ENCODE peak calls at places on chromosomes 6 and 20, in seven cellular contexts. One of them, this sample, is unnamed.

GRCh38 chr6:45946352-45946751 is 69.3 kb downstream of the CLIC5 start:
- DNase-seq in BJ: peak
- DNase-seq in endodermal cell: peak
- DNase-seq in psoas muscle: peak
- DNase-seq in fibroblast of mammary gland: peak
- DNase-seq in adrenal gland: peak
- DNase-seq in Peyer's patch: no peak
- DNase-seq in this sample: no peak

GRCh38 chr6:138035070-138035469 is 72.1 kb downstream of the PERP start:
- DNase-seq in BJ: no peak
- DNase-seq in endodermal cell: no peak
- DNase-seq in psoas muscle: no peak
- DNase-seq in fibroblast of mammary gland: no peak
- DNase-seq in adrenal gland: no peak
- DNase-seq in Peyer's patch: no peak
- DNase-seq in this sample: no peak

GRCh38 chr6:107894821-107895396 is 63.1 kb downstream of the SEC63 start:
- DNase-seq in BJ: no peak
- DNase-seq in endodermal cell: no peak
- DNase-seq in psoas muscle: no peak
- DNase-seq in fibroblast of mammary gland: no peak
- DNase-seq in adrenal gland: no peak
- DNase-seq in Peyer's patch: peak
- DNase-seq in this sample: peak

GRCh38 chr6:37635319-37635718 is 62.4 kb downstream of the MDGA1 start:
- DNase-seq in BJ: no peak
- DNase-seq in endodermal cell: no peak
- DNase-seq in psoas muscle: no peak
- DNase-seq in fibroblast of mammary gland: no peak
- DNase-seq in adrenal gland: no peak
- DNase-seq in Peyer's patch: no peak
- DNase-seq in this sample: no peak

GRCh38 chr6:37696220-37696840 is 1.4 kb downstream of the MDGA1 start:
- DNase-seq in BJ: no peak
- DNase-seq in endodermal cell: peak
- DNase-seq in psoas muscle: peak
- DNase-seq in fibroblast of mammary gland: peak
- DNase-seq in adrenal gland: peak
- DNase-seq in Peyer's patch: no peak
- DNase-seq in this sample: no peak

GRCh38 chr20:54063998-54064676 is 6.3 kb downstream of the BCAS1 start:
- DNase-seq in BJ: no peak
- DNase-seq in endodermal cell: no peak
- DNase-seq in psoas muscle: no peak
- DNase-seq in fibroblast of mammary gland: no peak
- DNase-seq in adrenal gland: no peak
- DNase-seq in Peyer's patch: no peak
- DNase-seq in this sample: no peak

GRCh38 chr6:21438237-21438985 is 155.1 kb upstream of the SOX4 start:
- DNase-seq in BJ: no peak
- DNase-seq in endodermal cell: no peak
- DNase-seq in psoas muscle: no peak
- DNase-seq in fibroblast of mammary gland: peak
- DNase-seq in adrenal gland: no peak
- DNase-seq in Peyer's patch: no peak
- DNase-seq in this sample: peak

GRCh38 chr6:158057213-158057987 is 75.7 kb downstream of the SYNJ2 start:
- DNase-seq in BJ: peak
- DNase-seq in endodermal cell: no peak
- DNase-seq in psoas muscle: no peak
- DNase-seq in fibroblast of mammary gland: peak
- DNase-seq in adrenal gland: peak
- DNase-seq in Peyer's patch: no peak
- DNase-seq in this sample: no peak

GRCh38 chr20:62943396-62943795 is 5.4 kb downstream of the GID8 start:
- DNase-seq in BJ: no peak
- DNase-seq in endodermal cell: no peak
- DNase-seq in psoas muscle: no peak
- DNase-seq in fibroblast of mammary gland: no peak
- DNase-seq in adrenal gland: no peak
- DNase-seq in Peyer's patch: no peak
- DNase-seq in this sample: no peak

GRCh38 chr20:47392015-47392720 is 35.7 kb upstream of the ZMYND8 start:
- DNase-seq in BJ: peak
- DNase-seq in endodermal cell: no peak
- DNase-seq in psoas muscle: no peak
- DNase-seq in fibroblast of mammary gland: peak
- DNase-seq in adrenal gland: peak
- DNase-seq in Peyer's patch: no peak
- DNase-seq in this sample: peak

GRCh38 chr20:54132612-54133433 is 41.0 kb downstream of the CYP24A1 start:
- DNase-seq in BJ: peak
- DNase-seq in endodermal cell: peak
- DNase-seq in psoas muscle: no peak
- DNase-seq in fibroblast of mammary gland: peak
- DNase-seq in adrenal gland: no peak
- DNase-seq in Peyer's patch: no peak
- DNase-seq in this sample: no peak

GRCh38 chr6:35381132-35381531 is 38.8 kb downstream of the PPARD start:
- DNase-seq in BJ: no peak
- DNase-seq in endodermal cell: no peak
- DNase-seq in psoas muscle: no peak
- DNase-seq in fibroblast of mammary gland: peak
- DNase-seq in adrenal gland: no peak
- DNase-seq in Peyer's patch: no peak
- DNase-seq in this sample: no peak
- H3K4me3 ChIP-seq in BJ: no peak
- H3K4me3 ChIP-seq in endodermal cell: no peak
- H3K4me3 ChIP-seq in psoas muscle: no peak
- H3K4me3 ChIP-seq in fibroblast of mammary gland: no peak
- H3K4me3 ChIP-seq in adrenal gland: no peak
- H3K4me3 ChIP-seq in Peyer's patch: no peak
- H3K4me3 ChIP-seq in this sample: no peak

DNA sequence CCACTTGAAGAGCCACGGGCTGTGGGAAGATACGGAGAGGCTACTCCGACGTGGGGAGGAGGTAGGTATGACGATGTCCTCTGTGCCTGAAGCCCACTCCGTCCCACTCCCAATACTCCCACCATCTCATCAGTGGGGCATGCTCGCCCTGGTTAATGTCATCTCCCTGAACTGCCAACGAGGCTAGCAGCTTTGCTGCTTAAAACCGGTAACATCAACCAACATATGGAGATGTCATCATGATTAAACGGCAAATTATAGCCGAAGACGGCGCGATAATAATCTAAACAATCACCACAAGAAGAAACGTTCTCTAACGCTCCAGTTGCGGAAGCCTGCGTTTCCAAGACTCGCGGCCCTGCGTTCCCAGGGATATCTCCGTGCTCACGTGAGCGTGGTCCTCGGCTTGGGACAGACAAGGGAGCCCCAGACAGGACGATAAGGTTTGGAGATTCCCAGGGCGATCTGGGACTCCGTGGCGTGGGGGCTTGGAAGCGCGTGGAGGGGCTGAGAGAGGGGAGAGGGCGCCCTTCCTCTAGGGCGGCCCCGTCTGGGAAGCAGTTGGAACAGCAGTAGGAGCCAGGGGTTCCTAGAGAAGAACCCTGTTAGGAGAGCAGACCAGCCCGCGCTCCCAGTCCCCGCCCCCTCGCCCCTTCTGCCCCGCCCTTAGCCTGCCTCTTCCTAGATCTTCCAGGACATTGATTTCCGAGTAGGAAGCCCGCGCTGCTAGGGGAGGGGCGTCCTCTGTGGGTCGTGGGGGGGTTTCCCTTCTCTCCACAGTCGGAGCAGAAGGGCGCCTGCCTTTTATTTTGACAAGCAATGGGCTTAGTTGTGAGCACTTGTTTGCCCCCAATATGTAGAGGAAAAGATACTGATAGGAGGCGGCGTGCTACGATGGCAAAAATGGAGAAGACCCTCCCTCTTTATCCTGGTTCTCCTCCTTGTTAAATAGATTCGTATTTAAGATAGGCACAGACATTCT is 10.7 kb downstream of the NRN1 start:
- DNase-seq in BJ: no peak
- DNase-seq in endodermal cell: peak
- DNase-seq in psoas muscle: peak
- DNase-seq in fibroblast of mammary gland: peak
- DNase-seq in adrenal gland: peak
- DNase-seq in Peyer's patch: no peak
- DNase-seq in this sample: no peak
- TF ChIP-seq CTCF in BJ: peak
- TF ChIP-seq CTCF in endodermal cell: peak
- TF ChIP-seq CTCF in psoas muscle: peak
- TF ChIP-seq CTCF in fibroblast of mammary gland: peak
- TF ChIP-seq CTCF in adrenal gland: no peak
- TF ChIP-seq CTCF in Peyer's patch: no peak
- TF ChIP-seq CTCF in this sample: no peak

DNA sequence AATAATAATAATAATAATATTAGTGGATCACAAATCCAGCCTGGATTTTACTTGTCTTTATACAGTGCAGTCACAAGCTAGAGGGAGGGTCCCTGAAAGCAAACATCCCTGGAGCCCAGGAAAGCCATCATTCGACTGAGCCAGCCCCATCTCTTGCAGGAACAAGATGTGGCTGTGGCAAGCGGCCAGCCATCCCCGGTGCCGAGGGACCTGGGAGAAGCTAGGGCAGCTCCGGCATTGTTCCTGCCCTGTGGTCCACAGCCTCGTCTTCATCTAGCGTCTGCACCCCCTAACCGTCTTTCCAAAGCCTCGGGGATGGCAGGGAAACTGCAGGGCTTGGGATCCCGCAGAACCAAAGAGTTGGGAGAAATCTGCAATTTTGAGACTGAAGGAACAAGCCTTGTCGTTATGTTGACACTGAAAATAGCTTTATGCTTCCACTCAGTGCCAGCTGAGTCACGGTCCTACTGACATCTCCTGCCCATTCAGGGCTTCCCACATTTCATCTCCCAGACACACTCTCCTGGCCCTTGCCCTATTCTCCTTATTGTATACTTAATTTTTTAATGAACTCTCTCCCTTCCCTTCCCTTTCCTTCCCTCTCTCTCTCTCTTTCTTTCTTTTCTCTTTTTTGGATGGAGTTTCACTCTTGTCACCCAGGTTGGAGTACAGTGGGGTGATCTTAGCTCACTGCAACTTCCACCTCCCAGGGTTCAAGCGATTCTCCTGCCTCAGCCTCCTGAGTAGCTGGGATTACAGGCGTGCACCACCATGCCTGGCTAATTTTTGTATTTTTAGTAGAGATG is 62.5 kb upstream of the ZNFX1 start:
- DNase-seq in BJ: no peak
- DNase-seq in endodermal cell: no peak
- DNase-seq in psoas muscle: peak
- DNase-seq in fibroblast of mammary gland: peak
- DNase-seq in adrenal gland: no peak
- DNase-seq in Peyer's patch: no peak
- DNase-seq in this sample: no peak
- H3K4me3 ChIP-seq in BJ: no peak
- H3K4me3 ChIP-seq in endodermal cell: no peak
- H3K4me3 ChIP-seq in psoas muscle: no peak
- H3K4me3 ChIP-seq in fibroblast of mammary gland: no peak
- H3K4me3 ChIP-seq in adrenal gland: no peak
- H3K4me3 ChIP-seq in Peyer's patch: no peak
- H3K4me3 ChIP-seq in this sample: no peak

GRCh38 chr6:72816022-72816421 is 194.2 kb downstream of the KCNQ5 start:
- DNase-seq in BJ: no peak
- DNase-seq in endodermal cell: no peak
- DNase-seq in psoas muscle: no peak
- DNase-seq in fibroblast of mammary gland: no peak
- DNase-seq in adrenal gland: no peak
- DNase-seq in Peyer's patch: no peak
- DNase-seq in this sample: no peak
- TF ChIP-seq CTCF in BJ: no peak
- TF ChIP-seq CTCF in endodermal cell: no peak
- TF ChIP-seq CTCF in psoas muscle: no peak
- TF ChIP-seq CTCF in fibroblast of mammary gland: no peak
- TF ChIP-seq CTCF in adrenal gland: no peak
- TF ChIP-seq CTCF in Peyer's patch: no peak
- TF ChIP-seq CTCF in this sample: no peak

GRCh38 chr6:150641398-150642139 is 41.9 kb downstream of the PLEKHG1 start:
- DNase-seq in BJ: no peak
- DNase-seq in endodermal cell: no peak
- DNase-seq in psoas muscle: no peak
- DNase-seq in fibroblast of mammary gland: no peak
- DNase-seq in adrenal gland: no peak
- DNase-seq in Peyer's patch: no peak
- DNase-seq in this sample: no peak
- H3K4me3 ChIP-seq in BJ: no peak
- H3K4me3 ChIP-seq in endodermal cell: no peak
- H3K4me3 ChIP-seq in psoas muscle: peak
- H3K4me3 ChIP-seq in fibroblast of mammary gland: no peak
- H3K4me3 ChIP-seq in adrenal gland: no peak
- H3K4me3 ChIP-seq in Peyer's patch: peak
- H3K4me3 ChIP-seq in this sample: peak

DNA sequence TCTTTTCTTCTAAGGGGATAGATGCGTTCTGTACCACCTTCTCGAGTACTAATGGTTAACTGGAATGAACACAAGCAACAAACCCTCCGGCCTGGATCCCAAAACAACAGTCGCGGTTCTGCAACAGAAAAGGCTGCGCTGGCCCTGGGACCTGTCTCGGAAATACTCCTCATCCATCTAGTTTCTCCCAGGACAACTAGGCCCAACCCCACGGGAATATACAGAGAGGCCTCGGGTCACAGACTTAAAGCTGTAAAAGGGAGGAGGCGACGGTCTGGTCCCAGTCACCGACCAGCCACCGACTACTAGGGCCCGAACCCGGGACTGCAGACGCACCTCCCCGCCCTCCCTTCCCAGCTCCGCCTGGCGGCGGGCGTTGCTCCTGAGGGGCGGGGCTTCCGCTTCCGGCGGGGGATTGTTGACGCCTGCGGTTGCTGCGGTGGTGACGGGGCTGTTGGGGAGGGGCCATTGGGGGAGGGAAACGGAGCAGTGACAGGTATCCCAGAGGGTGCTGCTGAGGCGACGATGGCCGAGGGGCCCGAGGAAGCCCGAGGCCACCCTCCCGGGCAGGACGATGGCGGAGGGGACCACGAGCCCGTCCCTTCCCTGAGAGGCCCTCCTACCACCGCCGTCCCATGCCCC is at the start of gene FAM8A1:
- DNase-seq in BJ: peak
- DNase-seq in endodermal cell: peak
- DNase-seq in psoas muscle: peak
- DNase-seq in fibroblast of mammary gland: peak
- DNase-seq in adrenal gland: peak
- DNase-seq in Peyer's patch: peak
- DNase-seq in this sample: peak
- TF ChIP-seq CTCF in BJ: peak
- TF ChIP-seq CTCF in endodermal cell: peak
- TF ChIP-seq CTCF in psoas muscle: peak
- TF ChIP-seq CTCF in fibroblast of mammary gland: peak
- TF ChIP-seq CTCF in adrenal gland: peak
- TF ChIP-seq CTCF in Peyer's patch: peak
- TF ChIP-seq CTCF in this sample: peak

DNA sequence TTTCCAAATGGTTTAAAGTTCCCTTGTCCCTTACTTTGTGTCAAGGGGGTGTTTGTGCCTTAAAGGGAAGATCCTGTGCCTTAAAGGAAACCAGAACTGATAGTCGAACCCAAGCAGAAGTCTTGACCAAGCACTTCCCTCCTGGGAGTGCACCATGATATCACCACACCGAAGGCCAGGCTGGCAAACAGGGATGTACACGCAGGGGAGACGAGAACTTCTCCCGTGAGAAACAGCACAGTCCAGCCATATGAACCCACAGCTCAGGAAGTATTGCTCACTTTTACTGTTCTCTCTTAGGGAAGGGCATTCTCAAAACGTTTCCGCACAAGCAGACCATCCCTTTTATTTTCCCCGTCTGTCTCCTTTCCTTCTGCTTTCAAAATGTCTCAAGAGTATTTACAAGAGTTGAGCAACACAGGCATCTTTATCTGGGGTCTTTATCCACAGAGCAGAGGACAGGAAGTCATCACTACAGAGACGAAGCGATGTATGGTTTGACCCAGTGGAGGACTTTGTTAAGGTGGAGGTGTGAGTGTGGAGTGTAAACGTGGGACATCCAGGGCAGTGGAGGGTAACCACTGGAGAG is 12.8 kb upstream of the SERPINB1 start:
- DNase-seq in BJ: no peak
- DNase-seq in endodermal cell: peak
- DNase-seq in psoas muscle: no peak
- DNase-seq in fibroblast of mammary gland: peak
- DNase-seq in adrenal gland: peak
- DNase-seq in Peyer's patch: no peak
- DNase-seq in this sample: no peak
- H3K4me3 ChIP-seq in BJ: no peak
- H3K4me3 ChIP-seq in endodermal cell: no peak
- H3K4me3 ChIP-seq in psoas muscle: peak
- H3K4me3 ChIP-seq in fibroblast of mammary gland: peak
- H3K4me3 ChIP-seq in adrenal gland: no peak
- H3K4me3 ChIP-seq in Peyer's patch: peak
- H3K4me3 ChIP-seq in this sample: peak

This sample was measured in GM12864.